ENCODE peak calls at places on chromosomes 7 and 10, in six cellular contexts. U is HT1080; O is effector CD4-positive, alpha-beta T cell; T is activated CD8-positive, alpha-beta memory T cell treated with anti-CD3 and anti-CD28 coated beads for 48 hours; I is activated naive CD4-positive, alpha-beta T cell treated with anti-CD3 and anti-CD28 coated beads for 36 hours; K is neural crest cell. H is an unnamed sample.

GRCh38 chr10:7679256-7679655 is 12.5 kb upstream of the ITIH5 start:
- DNase-seq in T (no peak), I (no peak), U (no peak), K (no peak), O (no peak), H (no peak)

GRCh38 chr7:8365499-8366110 is 67.8 kb upstream of the NXPH1 start:
- DNase-seq in I (no peak), K (no peak), T (no peak), U (peak; percentile 40), O (no peak), H (no peak)

GRCh38 chr7:128893251-128894100 is 17.0 kb downstream of the KCP start:
- DNase-seq in K (no peak), I (no peak), T (no peak), O (no peak), U (no peak), H (no peak)

GRCh38 chr10:10293431-10293830 is 724.2 kb upstream of the CELF2 start:
- DNase-seq in U (no peak), O (no peak), T (no peak), K (no peak), I (no peak), H (no peak)

GRCh38 chr10:132276706-132277105 is 31.0 kb downstream of the STK32C start:
- DNase-seq in O (no peak), I (no peak), T (no peak), K (no peak), U (no peak), H (no peak)

GRCh38 chr7:29806793-29807178 is 478 bp downstream of the WIPF3 start:
- DNase-seq in K (no peak), U (no peak), O (no peak), T (no peak), I (no peak), H (no peak)

GRCh38 chr7:64099656-64100531 is 54.7 kb downstream of the ZNF727 start:
- DNase-seq in T (no peak), K (no peak), U (no peak), I (no peak), O (no peak), H (no peak)

GRCh38 chr10:129642427-129642826 is 175.4 kb downstream of the MGMT start:
- DNase-seq in K (no peak), O (no peak), I (no peak), U (no peak), T (no peak), H (no peak)

GRCh38 chr10:84574101-84574500 is 245.7 kb downstream of the CCSER2 start:
- DNase-seq in K (no peak), O (no peak), U (peak; percentile 33), I (no peak), T (no peak), H (peak; percentile 3)

GRCh38 chr7:27745064-27745583 is 5.2 kb downstream of the TAX1BP1 start:
- DNase-seq in O (no peak), I (peak; percentile 5), K (peak; percentile 14), U (peak; percentile 81), T (no peak), H (peak; percentile 72)

GRCh38 chr7:131625817-131626372 is 69.5 kb upstream of the PODXL start:
- DNase-seq in K (peak; percentile 12), T (no peak), U (peak; percentile 100), O (no peak), I (no peak), H (peak; percentile 98)

GRCh38 chr10:110775022-110775379 is 96.7 kb upstream of the PDCD4 start:
- DNase-seq in O (no peak), U (no peak), K (no peak), I (no peak), T (no peak), H (no peak)

GRCh38 chr7:132576723-132577089 is 436 bp upstream of the PLXNA4 start:
- DNase-seq in U (no peak), K (no peak), T (no peak), O (no peak), I (no peak), H (no peak)

GRCh38 chr10:110410329-110411046 is 87.2 kb upstream of the DUSP5 start:
- DNase-seq in I (no peak), O (no peak), K (no peak), U (peak; percentile 99), T (no peak), H (peak; percentile 96)

H was measured in RPMI7951.